ENCODE peak calls at places on chromosomes 12 and 14, in seven cellular contexts. C is H1, X is IMR-90, I is H9, Y is mesendoderm, K is mesenchymal stem cell, U is neuronal stem cell. W is an unnamed sample. For H3K4me1, the result is how much of the 10 kb centered on the place peaks cover.

GRCh38 chr14:41607119-41607785 is 576 bp downstream of the LRFN5 start:
- DNase-seq in X (no peak), I (no peak), K (peak), U (no peak), C (peak), Y (no peak), W (no peak)

GRCh38 chr12:69007858-69008314 is 74.9 kb upstream of the CPM start:
- DNase-seq in C (no peak), U (peak), K (no peak), I (no peak), X (no peak), Y (no peak), W (peak)

GRCh38 chr12:98227162-98227561 is 288.2 kb upstream of the TMPO start:
- DNase-seq in X (peak), I (no peak), Y (peak), U (no peak), K (no peak), C (no peak), W (peak)

GRCh38 chr12:31594681-31595080 is 3.7 kb upstream of the DENND5B start:
- DNase-seq in C (no peak), U (no peak), K (peak), I (no peak), X (peak), Y (peak), W (peak)

GRCh38 chr12:131764738-131765137 is 53.8 kb downstream of the SFSWAP start:
- DNase-seq in C (no peak), K (no peak), Y (no peak), U (no peak), X (no peak), I (no peak), W (no peak)

GRCh38 chr14:67819563-67820411 is at the start of gene RAD51B:
- DNase-seq in X (peak), K (peak), I (peak), U (peak), C (peak), Y (peak), W (peak)

GRCh38 chr12:79690606-79691298 is at the start of gene PAWR:
- DNase-seq in X (peak), C (peak), Y (peak), I (peak), K (peak), U (peak), W (peak)

GRCh38 chr14:104110491-104111209 is 25.1 kb downstream of the ASPG start:
- DNase-seq in Y (no peak), U (no peak), X (no peak), I (no peak), K (no peak), C (peak), W (no peak)

GRCh38 chr12:120102189-120103043 is 14.1 kb downstream of the RAB35 start:
- DNase-seq in Y (no peak), X (no peak), I (no peak), C (peak), K (no peak), U (no peak), W (no peak)

GRCh38 chr14:76056128-76056527 is 70.6 kb downstream of the IFT43 start:
- DNase-seq in C (no peak), X (peak), U (no peak), K (peak), I (peak), Y (peak), W (no peak)

GRCh38 chr12:50999139-50999538 is 27.0 kb downstream of the SLC11A2 start:
- DNase-seq in C (no peak), K (no peak), I (no peak), Y (no peak), U (no peak), X (no peak), W (peak)

GRCh38 chr12:33813536-33813935 is 208.8 kb upstream of the ALG10 start:
- DNase-seq in U (no peak), X (no peak), K (no peak), Y (no peak), I (no peak), C (no peak), W (no peak)

GRCh38 chr12:132444957-132445883 is 44.7 kb upstream of the FBRSL1 start:
- DNase-seq in C (peak), I (peak), X (no peak), K (no peak), U (no peak), Y (no peak), W (no peak)

GRCh38 chr14:45252356-45253069 is 489 bp downstream of the MIS18BP1 start:
- DNase-seq in X (peak), C (no peak), U (no peak), I (no peak), Y (peak), K (peak), W (peak)

GRCh38 chr12:116323696-116324386 is 46.3 kb upstream of the MED13L start:
- DNase-seq in Y (no peak), X (no peak), C (no peak), K (no peak), I (no peak), U (no peak), W (no peak)

GRCh38 chr12:42124764-42125371 is 19.8 kb downstream of the GXYLT1 start:
- DNase-seq in C (no peak), U (no peak), X (no peak), K (no peak), Y (peak), I (no peak), W (no peak)

GRCh38 chr14:97367278-97367677 is 570.1 kb downstream of the VRK1 start:
- DNase-seq in Y (no peak), X (no peak), I (no peak), K (no peak), C (no peak), U (no peak), W (no peak)

GRCh38 chr12:93645702-93646101 is 31.5 kb upstream of the CRADD start:
- DNase-seq in X (peak), U (no peak), C (no peak), K (peak), Y (no peak), I (no peak), W (no peak)

GRCh38 chr12:92987362-92987761 is 58.3 kb upstream of the EEA1 start:
- DNase-seq in K (peak), C (no peak), Y (peak), U (peak), I (no peak), X (peak), W (peak)

GRCh38 chr14:50666772-50667490 is 1.2 kb downstream of the SAV1 start:
- DNase-seq in K (peak), X (peak), C (no peak), I (peak), Y (peak), U (peak), W (peak)

GRCh38 chr14:41817626-41818025 is 210.9 kb downstream of the LRFN5 start:
- DNase-seq in C (no peak), Y (no peak), X (peak), K (peak), U (no peak), I (no peak), W (no peak)

GRCh38 chr12:19451196-19451595 is 11.9 kb downstream of the AEBP2 start:
- DNase-seq in Y (peak), U (no peak), X (peak), C (peak), I (no peak), K (peak), W (no peak)

GRCh38 chr14:50601405-50601804 is 41.5 kb downstream of the ATL1 start:
- DNase-seq in C (no peak), I (no peak), Y (no peak), U (no peak), X (no peak), K (no peak), W (peak)

GRCh38 chr14:74948228-74949175 is 6.9 kb downstream of the PGF start:
- DNase-seq in C (no peak), I (no peak), Y (no peak), U (no peak), X (no peak), K (no peak), W (no peak)

GRCh38 chr14:72715215-72715909 is 178.5 kb downstream of the DPF3 start:
- DNase-seq in X (peak), U (no peak), I (no peak), K (no peak), Y (no peak), C (no peak), W (no peak)

GRCh38 chr12:49232940-49233841 is 31.7 kb upstream of the TUBA1C start:
- DNase-seq in Y (peak), K (peak), C (peak), X (peak), I (peak), U (peak), W (no peak)

GRCh38 chr14:51828017-51828797 is 32.2 kb upstream of the GNG2 start:
- DNase-seq in I (no peak), K (peak), U (no peak), Y (peak), X (peak), C (no peak), W (no peak)

GRCh38 chr12:53613821-53614220 is 12.4 kb downstream of the ATF7 start:
- DNase-seq in C (no peak), X (peak), U (no peak), Y (no peak), K (no peak), I (no peak), W (no peak)

GRCh38 chr12:45268672-45269406 is 52.9 kb downstream of the ANO6 start:
- DNase-seq in K (peak), I (no peak), U (no peak), C (no peak), X (peak), Y (peak), W (peak)

GRCh38 chr12:65189028-65189718 is 19.8 kb downstream of the LEMD3 start:
- DNase-seq in Y (no peak), U (no peak), I (no peak), X (no peak), K (no peak), C (no peak), W (no peak)

GRCh38 chr14:104087505-104087904 is 2.0 kb downstream of the ASPG start:
- DNase-seq in K (no peak), U (no peak), I (no peak), C (no peak), Y (no peak), X (no peak), W (no peak)

GRCh38 chr12:37545759-37546158 is 770.8 kb upstream of the ALG10B start:
- DNase-seq in I (no peak), K (no peak), Y (no peak), C (no peak), X (no peak), U (no peak), W (no peak)

GRCh38 chr12:27984275-27984674 is 11.7 kb upstream of the PTHLH start:
- DNase-seq in K (peak), I (no peak), Y (no peak), U (no peak), C (no peak), X (peak), W (no peak)

GRCh38 chr12:53862206-53862605 is 76.4 kb upstream of the HOXC13 start:
- DNase-seq in C (no peak), Y (no peak), U (no peak), X (no peak), I (no peak), K (no peak), W (no peak)

GRCh38 chr12:48978291-48978740 is at the start of gene WNT1:
- DNase-seq in C (peak), I (no peak), X (no peak), Y (no peak), U (no peak), K (no peak), W (no peak)

DNA sequence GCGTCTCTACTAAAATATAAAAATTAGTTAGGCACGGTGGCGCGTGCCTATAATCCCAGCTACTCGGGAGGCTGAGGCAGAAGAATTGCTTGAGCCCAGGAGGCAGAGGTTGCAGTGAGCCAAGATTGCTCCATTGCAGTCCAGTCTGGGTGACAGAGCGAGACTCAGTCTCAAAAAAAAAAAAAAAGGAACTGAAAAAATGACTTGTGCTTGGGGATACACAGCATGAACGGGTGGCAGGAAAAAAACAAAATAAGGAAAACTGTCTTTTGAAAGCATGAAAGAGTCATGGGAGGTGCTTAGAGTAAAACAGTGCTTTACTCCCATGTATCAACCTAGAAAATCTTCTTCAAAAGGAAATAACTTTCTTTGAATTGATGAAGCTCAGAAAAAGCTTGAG is 80.8 kb downstream of the TMTC1 start:
- DNase-seq in X (no peak), I (no peak), K (no peak), U (no peak), Y (no peak), C (no peak), W (no peak)
- H2AK5ac ChIP-seq in X (no peak), I (no peak), K (no peak), U (no peak), Y (no peak), C (no peak), W (no peak)

DNA sequence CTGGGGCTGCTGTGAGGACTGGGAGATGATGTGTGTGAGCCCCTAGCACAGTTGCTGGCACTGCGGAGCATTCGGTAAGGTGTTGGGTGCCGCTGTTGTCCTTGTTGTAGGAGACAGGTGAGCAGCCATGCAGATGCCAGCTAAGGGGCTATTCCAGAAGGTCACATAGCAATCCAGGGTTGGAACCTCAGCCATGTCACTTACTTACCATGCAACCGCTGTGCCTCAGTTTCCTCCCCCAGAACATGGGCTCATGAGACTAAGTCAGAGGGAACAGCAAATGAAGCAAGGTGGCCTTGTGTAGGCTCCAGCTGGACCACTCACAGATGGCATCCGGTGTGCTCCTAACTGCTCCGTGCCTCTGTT is 13.2 kb downstream of the DTX1 start:
- DNase-seq in I (no peak), C (no peak), K (no peak), U (no peak), Y (no peak), X (no peak), W (no peak)
- H3K4me1 ChIP-seq in I (under half), C (under half), K (under half), U (under half), Y (under half), X (under half), W (under half)

DNA sequence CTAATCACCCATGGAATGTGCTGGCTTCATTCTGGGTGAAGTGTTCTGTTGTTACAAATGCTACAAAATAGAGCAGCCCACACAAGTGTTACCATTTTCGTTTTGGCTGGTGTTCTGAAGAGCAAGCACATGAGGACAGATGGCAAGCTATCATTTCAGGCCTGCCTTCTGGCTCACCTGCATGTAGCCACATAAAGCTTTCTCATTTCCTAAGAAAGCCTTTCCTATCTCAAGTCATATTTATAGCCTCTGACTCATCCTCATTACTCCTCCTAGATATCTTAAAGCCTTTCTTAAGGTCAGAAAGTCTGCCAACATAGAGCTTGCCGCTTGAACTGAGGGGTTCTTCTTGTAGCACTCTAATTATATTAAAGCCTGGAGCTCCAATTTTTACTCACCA is 89.0 kb downstream of the PTPRR start:
- DNase-seq in K (no peak), C (no peak), X (peak), I (no peak), U (no peak), Y (no peak), W (no peak)
- H2AK5ac ChIP-seq in K (no peak), C (no peak), X (no peak), I (no peak), U (no peak), Y (no peak), W (no peak)

GRCh38 chr14:68971411-68972035 is 7.6 kb downstream of the ACTN1 start:
- DNase-seq in U (no peak), I (no peak), K (no peak), C (no peak), X (no peak), Y (no peak), W (no peak)

GRCh38 chr14:68970736-68971135 is 8.4 kb downstream of the ACTN1 start:
- DNase-seq in C (no peak), X (no peak), K (no peak), Y (no peak), I (no peak), U (no peak), W (no peak)

GRCh38 chr14:68968721-68969120 is 10.4 kb downstream of the ACTN1 start:
- DNase-seq in C (no peak), K (no peak), X (no peak), U (no peak), Y (no peak), I (no peak), W (no peak)

GRCh38 chr14:68969278-68969677 is 9.8 kb downstream of the ACTN1 start:
- DNase-seq in K (no peak), X (no peak), I (no peak), U (no peak), Y (no peak), C (no peak), W (no peak)

GRCh38 chr14:68970096-68970612 is 8.9 kb downstream of the ACTN1 start:
- DNase-seq in Y (peak), U (no peak), X (no peak), I (no peak), K (no peak), C (no peak), W (no peak)
- H3K4me1 ChIP-seq in Y (under half), U (under half), X (half or more), I (under half), K (half or more), C (under half), W (half or more)

DNA sequence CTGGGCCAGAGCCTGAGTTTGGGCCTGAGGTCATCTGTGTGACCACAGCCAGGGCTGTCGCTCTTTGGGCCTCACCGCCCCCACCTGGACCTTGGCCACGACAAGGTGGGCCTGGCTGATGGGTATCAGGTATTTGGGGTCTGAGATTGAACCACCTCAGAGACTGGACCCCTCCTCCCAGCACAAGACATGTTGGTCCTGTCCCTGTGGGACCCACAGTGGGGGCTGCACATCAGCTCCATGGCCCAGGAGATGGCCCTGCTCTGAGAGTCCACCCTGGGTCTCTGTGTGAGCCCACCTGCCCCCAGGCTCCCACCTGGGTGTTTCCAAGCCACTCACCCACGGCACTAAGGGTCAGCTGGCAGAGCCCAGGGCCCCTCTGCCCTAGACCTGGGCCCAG is 20.6 kb downstream of the BEGAIN start:
- DNase-seq in X (no peak), C (no peak), K (no peak), U (no peak), Y (no peak), I (no peak), W (no peak)
- H2AK5ac ChIP-seq in X (no peak), C (peak), K (peak), U (peak), Y (no peak), I (no peak), W (no peak)

GRCh38 chr12:111163422-111163821 is 205.5 kb downstream of the PHETA1 start:
- DNase-seq in I (no peak), U (no peak), Y (no peak), X (no peak), C (no peak), K (no peak), W (no peak)
- H3K4me1 ChIP-seq in I (under half), U (under half), Y (under half), X (under half), C (under half), K (under half), W (under half)

DNA sequence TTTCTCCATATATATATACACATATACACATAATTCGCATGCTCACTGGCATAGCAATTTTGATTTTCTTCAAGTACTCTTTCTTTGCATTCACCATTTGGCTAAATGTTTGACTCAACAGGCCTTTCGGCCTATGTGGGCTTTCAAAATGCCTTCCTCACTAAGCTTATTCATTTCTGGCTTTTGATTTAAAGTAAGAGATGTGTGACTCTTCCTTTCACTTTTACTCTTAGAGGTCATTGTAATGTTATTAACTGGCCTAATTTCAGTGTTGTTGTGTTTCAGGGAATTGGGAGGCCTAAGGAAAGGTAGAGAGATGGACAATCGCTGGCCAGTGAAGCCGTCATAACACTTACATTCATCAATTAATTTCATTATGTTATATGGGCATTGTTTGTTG is 14.5 kb upstream of the KLRD1 start:
- DNase-seq in Y (no peak), K (no peak), C (no peak), X (no peak), U (no peak), I (no peak), W (no peak)
- H2AK5ac ChIP-seq in Y (no peak), K (no peak), C (no peak), X (no peak), U (no peak), I (no peak), W (no peak)

GRCh38 chr12:95384785-95385184 is 89.2 kb upstream of the METAP2 start:
- DNase-seq in I (no peak), U (no peak), C (no peak), X (no peak), K (no peak), Y (no peak), W (no peak)

GRCh38 chr12:95385646-95386045 is 88.3 kb upstream of the METAP2 start:
- DNase-seq in Y (no peak), C (no peak), K (no peak), X (peak), U (no peak), I (no peak), W (no peak)

GRCh38 chr12:95385246-95385645 is 88.7 kb upstream of the METAP2 start:
- DNase-seq in Y (peak), K (no peak), X (peak), U (no peak), C (no peak), I (no peak), W (no peak)

GRCh38 chr12:95390192-95390591 is 83.8 kb upstream of the METAP2 start:
- DNase-seq in C (no peak), K (no peak), Y (no peak), U (no peak), I (no peak), X (no peak), W (no peak)

GRCh38 chr12:95386056-95386455 is 87.9 kb upstream of the METAP2 start:
- DNase-seq in I (no peak), U (no peak), K (no peak), C (no peak), Y (no peak), X (no peak), W (peak)
- H3K4me1 ChIP-seq in I (under half), U (under half), K (under half), C (under half), Y (under half), X (under half), W (under half)

GRCh38 chr12:95582230-95583058 is 31.2 kb upstream of the USP44 start:
- DNase-seq in I (no peak), U (no peak), C (no peak), X (peak), K (peak), Y (peak), W (peak)
- H2AK5ac ChIP-seq in I (no peak), U (no peak), C (no peak), X (peak), K (no peak), Y (no peak), W (no peak)

GRCh38 chr14:22802860-22803562 is 12.2 kb downstream of the SLC7A7 start:
- DNase-seq in C (no peak), U (no peak), I (no peak), K (no peak), Y (no peak), X (peak), W (no peak)
- H3K4me1 ChIP-seq in C (under half), U (under half), I (under half), K (under half), Y (under half), X (under half), W (under half)

W was measured in trophoblast cell.